ENCODE peak calls at places on chromosomes 5 and 9, in four cellular contexts. R, T, G and W are unnamed samples.

GRCh38 chr9:93302586-93303257 is 118.8 kb downstream of the WNK2 start:
- DNase-seq in R (peak), T (peak), G (no peak), W (peak)

GRCh38 chr9:2599896-2600295 is 21.7 kb upstream of the VLDLR start:
- DNase-seq in T (no peak), R (no peak), G (no peak), W (no peak)

GRCh38 chr9:136860933-136861873 is 4.9 kb downstream of the EDF1 start:
- DNase-seq in R (peak), G (peak), T (no peak), W (no peak)

GRCh38 chr9:97703437-97704326 is 6.5 kb upstream of the XPA start:
- DNase-seq in T (peak), G (no peak), R (no peak), W (peak)

GRCh38 chr5:81425569-81425968 is 31.6 kb upstream of the ACOT12 start:
- DNase-seq in G (no peak), R (no peak), T (peak), W (no peak)

GRCh38 chr5:103218164-103218563 is 40.4 kb upstream of the MACIR start:
- DNase-seq in T (peak), R (no peak), G (no peak), W (no peak)

GRCh38 chr9:106896695-106897094 is 33.7 kb downstream of the ZNF462 start:
- DNase-seq in G (no peak), R (no peak), T (no peak), W (no peak)

GRCh38 chr5:66814146-66814991 is 218.2 kb downstream of the MAST4 start:
- DNase-seq in G (no peak), R (no peak), T (peak), W (peak)

GRCh38 chr9:92740015-92740408 is 24.6 kb downstream of the BICD2 start:
- DNase-seq in R (no peak), G (no peak), T (no peak), W (no peak)

GRCh38 chr5:94181940-94182339 is 436.5 kb downstream of the KIAA0825 start:
- DNase-seq in T (peak), G (no peak), R (no peak), W (peak)

GRCh38 chr5:180424094-180424493 is 70.1 kb upstream of the CNOT6 start:
- DNase-seq in R (no peak), G (no peak), T (no peak), W (no peak)

GRCh38 chr9:124477211-124478013 is 27.2 kb downstream of the ADGRD2 start:
- DNase-seq in T (no peak), R (no peak), G (no peak), W (no peak)

GRCh38 chr9:26502311-26502710 is 390.3 kb downstream of the CAAP1 start:
- DNase-seq in T (no peak), G (no peak), R (no peak), W (no peak)

GRCh38 chr5:10525124-10525495 is 38.8 kb upstream of the ANKRD33B start:
- DNase-seq in T (no peak), R (no peak), G (no peak), W (no peak)

GRCh38 chr5:10527281-10527950 is 36.5 kb upstream of the ANKRD33B start:
- DNase-seq in T (no peak), R (no peak), G (no peak), W (no peak)

GRCh38 chr5:10530601-10531320 is 33.1 kb upstream of the ANKRD33B start:
- DNase-seq in R (no peak), T (no peak), G (no peak), W (no peak)

GRCh38 chr5:10528827-10529226 is 35.0 kb upstream of the ANKRD33B start:
- DNase-seq in T (no peak), R (no peak), G (no peak), W (no peak)

DNA sequence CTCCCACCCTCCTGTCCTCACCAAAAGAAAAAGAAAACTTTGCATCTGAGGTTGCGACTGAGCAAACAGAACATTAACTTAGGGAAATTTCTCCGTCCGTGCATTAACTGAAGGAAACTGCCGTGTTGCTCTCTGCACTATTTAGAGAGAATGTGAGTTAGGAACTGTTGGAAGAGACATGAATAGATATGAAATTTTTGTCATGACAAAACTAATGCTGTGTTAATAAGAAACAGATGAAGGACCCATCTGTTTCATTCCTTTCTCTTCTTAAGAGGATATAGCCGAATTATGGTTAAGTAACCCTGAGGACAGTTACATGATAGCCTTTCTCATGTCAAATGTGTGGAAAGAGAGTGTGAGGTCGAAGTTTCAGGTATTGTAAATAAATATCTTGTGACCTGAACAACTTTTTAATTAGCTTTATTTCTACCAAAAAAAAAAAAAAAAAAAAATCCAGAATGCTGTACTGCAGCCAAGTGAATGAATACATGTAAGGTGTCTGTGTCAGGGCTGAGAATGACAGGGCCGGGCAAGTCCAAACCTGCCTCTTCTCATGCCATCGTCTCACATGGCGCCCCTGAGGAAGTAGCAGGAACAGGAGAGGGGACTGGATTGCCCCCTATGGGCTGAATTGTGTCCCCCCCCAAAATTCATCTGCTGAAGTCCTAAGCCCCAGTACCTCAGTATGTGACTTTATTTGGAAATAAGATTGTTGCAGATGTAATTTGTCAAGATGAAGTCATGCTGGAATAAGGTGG is 35.6 kb upstream of the ANKRD33B start:
- DNase-seq in G (no peak), T (peak), R (no peak), W (no peak)
- TF ChIP-seq CTCF in G (no peak), T (peak), R (no peak), W (no peak)

GRCh38 chr9:114884787-114885452 is 45.5 kb downstream of the TNFSF8 start:
- DNase-seq in R (no peak), G (no peak), T (peak), W (peak)

GRCh38 chr9:114880276-114880891 is 50.0 kb downstream of the TNFSF8 start:
- DNase-seq in G (no peak), T (peak), R (no peak), W (no peak)

GRCh38 chr9:114883709-114884108 is 46.7 kb downstream of the TNFSF8 start:
- DNase-seq in R (no peak), T (peak), G (no peak), W (no peak)

GRCh38 chr9:114879165-114879564 is 51.2 kb downstream of the TNFSF8 start:
- DNase-seq in G (no peak), R (no peak), T (no peak), W (no peak)
- TF ChIP-seq CTCF in G (no peak), R (no peak), T (no peak), W (no peak)

GRCh38 chr9:37678789-37679273 is 28.1 kb downstream of the FRMPD1 start:
- DNase-seq in G (no peak), T (no peak), R (no peak), W (no peak)
- TF ChIP-seq CTCF in G (no peak), T (no peak), R (no peak), W (no peak)

DNA sequence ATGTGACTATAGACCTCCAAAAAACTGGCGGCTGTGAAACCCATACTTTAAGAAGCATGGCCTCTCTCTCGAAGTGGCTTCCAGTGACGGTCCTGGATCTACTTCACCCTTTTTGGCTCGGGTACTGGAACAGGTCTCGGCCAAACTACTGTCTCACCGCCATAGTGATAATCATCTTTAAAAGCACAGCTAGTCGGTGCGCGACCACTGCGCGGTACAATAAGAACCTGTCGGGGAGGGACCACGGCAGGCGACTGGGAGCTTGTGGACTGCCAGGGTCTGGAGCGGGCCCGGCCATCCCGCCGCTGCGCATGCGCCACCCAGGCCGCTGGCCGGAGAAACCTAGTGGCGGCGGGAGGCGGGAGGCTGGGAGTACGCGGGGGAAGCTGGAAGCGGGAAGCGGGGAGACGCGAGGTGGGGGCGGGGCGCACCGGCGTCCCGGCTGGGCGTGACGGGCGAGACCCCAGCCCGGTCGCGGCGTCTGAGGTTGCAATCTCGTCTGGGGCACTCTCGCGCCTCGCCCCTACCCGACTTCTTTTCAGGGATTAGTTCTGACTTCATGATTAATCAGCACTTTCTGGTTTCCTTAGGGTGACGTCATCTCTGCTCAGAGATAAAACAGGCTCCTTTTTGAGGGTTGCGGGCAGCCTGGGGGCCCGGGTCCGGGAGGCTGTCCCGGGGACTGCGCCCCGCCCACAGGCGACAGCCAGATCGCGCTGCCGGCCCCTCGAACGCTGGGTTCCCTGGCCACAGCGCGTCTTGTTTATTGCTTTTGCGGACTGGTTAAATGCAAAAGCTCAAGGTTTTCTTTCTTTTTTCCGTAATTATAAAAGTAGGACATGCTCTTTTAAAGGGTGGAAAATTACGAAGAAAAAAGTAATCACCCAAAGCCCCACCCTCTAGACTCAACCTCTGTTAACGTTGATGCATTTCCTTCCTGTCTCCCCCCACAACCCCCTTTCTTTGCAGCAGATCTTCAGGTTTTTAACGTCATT is 266.8 kb downstream of the CWC27 start:
- DNase-seq in T (peak), R (peak), G (peak), W (peak)
- TF ChIP-seq CTCF in T (peak), R (no peak), G (no peak), W (no peak)

DNA sequence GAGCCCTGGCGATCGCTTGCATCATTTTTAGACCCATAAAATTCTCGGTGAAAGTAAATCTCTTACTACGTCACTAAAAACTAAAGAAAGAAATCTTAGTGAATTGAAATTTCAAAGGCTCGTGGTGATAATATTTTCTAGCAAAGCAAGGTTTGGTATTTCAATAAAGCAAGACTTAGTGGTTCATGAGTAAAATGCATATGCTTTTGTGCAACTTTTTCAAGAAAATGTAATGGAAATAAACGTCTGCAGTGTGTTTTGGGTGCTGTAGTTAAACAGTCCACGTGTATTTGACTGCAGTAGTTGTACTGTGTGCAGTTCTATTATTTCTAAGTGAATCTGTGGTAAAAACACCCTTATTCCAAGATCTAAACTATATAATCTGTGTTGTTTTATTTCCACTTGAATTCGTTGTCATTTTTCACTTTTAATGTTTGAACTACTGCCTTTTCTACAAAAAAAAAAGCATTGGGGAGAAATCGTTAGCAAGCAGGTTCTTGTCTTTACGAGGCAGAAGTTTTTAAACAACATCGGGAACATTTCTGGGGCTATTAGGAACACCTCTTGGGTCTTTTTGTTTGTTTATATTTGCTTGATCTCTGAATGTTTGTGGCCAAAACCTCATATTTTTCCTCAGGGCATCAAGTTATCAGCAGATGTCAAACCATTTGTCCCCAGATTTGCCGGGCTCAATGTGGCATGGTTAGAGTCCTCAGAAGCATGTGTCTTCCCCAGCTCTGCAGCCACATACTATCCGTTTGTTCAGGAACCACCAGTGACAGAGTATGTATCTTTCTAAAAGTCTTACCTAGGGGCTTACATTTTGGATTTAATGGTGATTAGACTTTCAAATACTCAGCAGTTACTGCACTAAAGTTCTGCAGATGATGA is 960 bp downstream of the SECISBP2 start:
- DNase-seq in R (no peak), T (no peak), G (no peak), W (no peak)
- TF ChIP-seq CTCF in R (no peak), T (no peak), G (no peak), W (peak)

GRCh38 chr9:121556082-121556481 is 56.4 kb upstream of the GGTA1 start:
- DNase-seq in R (no peak), T (no peak), G (no peak), W (no peak)

GRCh38 chr9:121550041-121550440 is 50.4 kb upstream of the GGTA1 start:
- DNase-seq in R (no peak), G (no peak), T (no peak), W (no peak)

GRCh38 chr9:121545875-121546423 is 46.3 kb upstream of the GGTA1 start:
- DNase-seq in T (peak), R (peak), G (peak), W (peak)

GRCh38 chr9:121551985-121552753 is 52.5 kb upstream of the GGTA1 start:
- DNase-seq in R (no peak), T (no peak), G (no peak), W (no peak)

GRCh38 chr9:121550569-121551512 is 51.2 kb upstream of the GGTA1 start:
- DNase-seq in G (peak), T (peak), R (peak), W (peak)
- TF ChIP-seq CTCF in G (peak), T (peak), R (peak), W (peak)

GRCh38 chr9:70135176-70135575 is 91.5 kb downstream of the MAMDC2 start:
- DNase-seq in G (no peak), R (no peak), T (no peak), W (no peak)
- TF ChIP-seq CTCF in G (no peak), R (no peak), T (no peak), W (no peak)

DNA sequence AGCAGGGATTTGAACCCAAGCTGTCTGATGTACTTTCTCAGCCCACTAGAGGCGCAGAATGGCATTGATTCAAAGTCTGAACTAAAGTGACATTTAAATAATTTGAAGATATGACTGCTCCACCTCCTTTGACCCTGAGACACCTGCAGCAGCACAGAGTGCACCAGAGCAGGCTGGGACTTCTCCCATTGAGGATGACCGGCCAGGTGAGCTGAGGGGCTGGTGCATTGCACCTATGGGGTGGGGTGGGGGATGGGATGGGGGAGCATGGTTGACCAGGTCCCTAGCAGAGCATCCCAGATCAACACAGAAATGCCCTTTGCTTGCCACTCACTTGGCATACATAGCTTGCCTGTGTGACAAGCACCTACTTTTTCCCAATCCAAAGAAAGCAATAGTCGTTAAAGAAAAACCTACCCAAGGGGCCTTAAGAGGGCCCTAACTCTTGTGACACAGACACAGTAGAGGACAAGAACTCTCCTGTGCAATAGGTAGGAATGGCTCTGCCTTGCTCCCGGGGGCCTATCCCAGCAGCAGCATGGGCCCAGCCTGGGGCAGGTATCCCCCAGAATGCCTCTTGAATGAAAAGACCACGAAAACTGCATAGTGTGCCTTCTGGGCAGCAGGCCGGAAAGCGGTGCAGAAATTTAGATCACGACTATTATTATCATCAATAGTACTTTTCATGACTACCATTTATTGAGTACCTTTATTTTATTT is 6.5 kb downstream of the SH3PXD2B start:
- DNase-seq in R (no peak), G (no peak), T (no peak), W (no peak)
- TF ChIP-seq CTCF in R (no peak), G (no peak), T (no peak), W (no peak)

DNA sequence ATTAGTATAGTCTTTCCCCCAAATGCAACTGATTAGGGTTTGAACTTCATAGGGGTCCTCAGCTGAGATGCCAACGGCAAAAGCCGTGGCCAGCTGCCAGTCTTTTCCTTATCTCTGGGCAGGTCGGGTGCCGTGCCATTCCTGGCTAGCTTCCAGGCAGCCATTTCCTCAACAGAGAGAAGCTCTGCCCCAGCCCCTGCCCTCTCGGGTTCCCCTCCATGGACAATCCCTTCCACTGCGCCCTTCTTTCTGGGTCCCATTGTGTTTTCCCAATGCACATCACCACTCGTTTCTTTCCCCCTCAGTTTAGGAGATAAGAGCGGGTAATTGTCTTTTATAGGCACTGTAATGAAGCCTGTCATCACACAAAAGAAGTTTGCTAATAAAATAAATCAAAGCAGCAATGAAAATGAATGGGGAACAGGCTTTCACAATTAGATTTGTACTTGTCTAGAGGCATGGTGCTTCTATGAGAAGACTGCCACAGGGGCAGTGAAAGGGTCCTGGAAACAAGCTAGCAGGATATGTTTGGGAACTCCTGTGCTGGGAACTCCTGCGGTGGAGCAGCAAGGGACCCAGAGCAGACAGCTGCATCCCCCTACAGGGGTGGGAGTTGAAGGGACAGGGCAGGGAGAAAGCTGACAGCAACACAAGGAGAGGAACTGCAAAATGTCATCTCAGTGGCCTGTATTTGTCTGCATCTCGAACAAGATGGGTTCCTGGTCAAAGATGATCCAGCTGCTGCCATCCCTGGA is 48.0 kb upstream of the SAP30L start:
- DNase-seq in R (peak), G (no peak), T (no peak), W (peak)
- TF ChIP-seq CTCF in R (no peak), G (no peak), T (peak), W (peak)

GRCh38 chr9:35814841-35815543 is at the start of gene HINT2:
- DNase-seq in G (peak), T (peak), R (peak), W (peak)

GRCh38 chr9:35811364-35812024 is 568 bp downstream of the SPAG8 start:
- DNase-seq in T (no peak), G (no peak), R (no peak), W (no peak)

GRCh38 chr9:35812025-35812602 is at the start of gene SPAG8:
- DNase-seq in T (peak), G (peak), R (peak), W (peak)

GRCh38 chr9:35814106-35814840 is 569 bp downstream of the HINT2 start:
- DNase-seq in T (peak), R (peak), G (no peak), W (peak)

DNA sequence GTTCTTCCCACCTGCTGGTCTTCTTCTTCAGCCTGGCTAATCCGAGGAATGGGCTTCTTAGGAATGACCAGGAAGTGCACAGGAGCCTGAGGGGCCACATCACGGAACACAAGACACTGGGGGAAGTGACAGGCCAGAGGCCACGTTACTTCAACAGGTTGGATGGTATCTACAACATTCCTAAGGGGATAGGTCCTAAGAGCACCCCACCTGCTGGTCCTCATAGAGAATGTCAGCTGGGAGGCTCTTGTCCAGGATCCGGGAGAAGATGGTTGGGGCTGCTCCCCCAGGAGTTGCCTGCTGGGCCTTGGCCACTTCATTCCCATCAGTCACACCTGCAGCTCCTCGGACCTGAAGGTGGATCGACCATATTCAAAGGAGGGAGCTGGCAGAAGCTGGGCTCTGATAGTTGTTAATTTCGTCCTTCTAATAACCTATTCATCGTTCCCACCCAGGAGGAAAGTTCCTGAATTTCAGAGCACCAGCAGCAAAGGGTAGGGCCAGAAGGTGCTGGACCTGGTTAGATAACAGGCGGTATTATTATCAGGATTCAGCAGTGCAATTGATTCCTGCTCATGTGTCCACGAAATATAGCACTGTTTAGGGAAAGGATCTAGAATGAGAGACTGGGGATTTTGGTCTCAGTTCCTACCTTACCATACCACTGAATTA is 1.3 kb downstream of the HINT2 start:
- DNase-seq in T (peak), G (no peak), R (no peak), W (peak)
- TF ChIP-seq CTCF in T (peak), G (no peak), R (no peak), W (peak)